ENCODE peak calls at places on chromosomes 16 and 17, in eight cellular contexts. F is body of pancreas; B is naive thymus-derived CD4-positive, alpha-beta T cell; G is NT2/D1; Y is cardiac muscle cell; S is neural progenitor cell; D is ovary; C is psoas muscle. X is an unnamed sample.

GRCh38 chr17:57308543-57309186 is 52.3 kb downstream of the MSI2 start:
- DNase-seq in G (no peak), B (no peak), S (no peak), D (no peak), Y (no peak), C (no peak), F (no peak), X (no peak)

GRCh38 chr17:72423286-72423589 is 302.4 kb downstream of the SOX9 start:
- DNase-seq in S (no peak), D (no peak), B (no peak), Y (no peak), C (no peak), G (no peak), F (no peak), X (no peak)

GRCh38 chr16:85834741-85835140 is 35.2 kb downstream of the COX4I1 start:
- DNase-seq in G (no peak), Y (no peak), F (no peak), S (no peak), B (no peak), C (no peak), D (no peak), X (no peak)

GRCh38 chr17:2237521-2237921 is 66.1 kb downstream of the SMG6 start:
- DNase-seq in D (peak; percentile 75), Y (no peak), C (peak; percentile 65), B (no peak), S (no peak), G (no peak), F (peak; percentile 19), X (no peak)

GRCh38 chr16:56910654-56911539 is 21.0 kb upstream of the HERPUD1 start:
- DNase-seq in Y (no peak), S (no peak), C (no peak), D (no peak), F (no peak), G (no peak), B (no peak), X (no peak)

GRCh38 chr16:11667824-11668589 is at the start of gene SNN:
- DNase-seq in S (peak; percentile 96), Y (peak; percentile 95), C (peak; percentile 93), B (peak; percentile 82), F (peak; percentile 92), D (peak; percentile 90), G (peak; percentile 75), X (peak; percentile 75)

GRCh38 chr16:80337786-80338185 is 203.0 kb upstream of the DYNLRB2 start:
- DNase-seq in F (no peak), B (no peak), C (no peak), Y (no peak), S (no peak), D (no peak), G (no peak), X (no peak)

GRCh38 chr17:74635418-74635817 is 11.9 kb upstream of the CD300E start:
- DNase-seq in C (no peak), Y (peak; percentile 47), G (no peak), F (no peak), D (no peak), B (no peak), S (peak; percentile 66), X (no peak)

GRCh38 chr17:15900871-15901270 is 44.1 kb upstream of the ADORA2B start:
- DNase-seq in S (no peak), D (no peak), C (no peak), G (no peak), B (no peak), F (no peak), Y (no peak), X (no peak)

GRCh38 chr16:79994413-79994812 is 393.9 kb upstream of the MAF start:
- DNase-seq in F (no peak), C (no peak), D (no peak), G (peak; percentile 13), B (no peak), Y (no peak), S (no peak), X (no peak)

GRCh38 chr16:19284207-19284606 is 1.3 kb upstream of the CLEC19A start:
- DNase-seq in D (no peak), G (no peak), Y (no peak), S (no peak), B (no peak), C (peak; percentile 34), F (peak; percentile 81), X (no peak)

GRCh38 chr17:5705876-5706420 is 121.6 kb upstream of the NLRP1 start:
- DNase-seq in C (no peak), F (no peak), Y (no peak), G (no peak), S (no peak), B (no peak), D (no peak), X (no peak)

GRCh38 chr17:5705081-5705875 is 121.0 kb upstream of the NLRP1 start:
- DNase-seq in D (no peak), Y (peak; percentile 31), B (no peak), S (peak; percentile 77), C (no peak), G (peak; percentile 18), F (no peak), X (no peak)

GRCh38 chr17:5702951-5703510 is 118.7 kb upstream of the NLRP1 start:
- DNase-seq in D (no peak), C (no peak), G (peak; percentile 50), S (no peak), Y (no peak), B (no peak), F (no peak), X (no peak)

GRCh38 chr17:5701371-5701770 is 117.1 kb upstream of the NLRP1 start:
- DNase-seq in D (no peak), B (no peak), Y (no peak), F (no peak), G (no peak), S (no peak), C (no peak), X (no peak)

GRCh38 chr17:5703736-5704135 is 119.4 kb upstream of the NLRP1 start:
- DNase-seq in S (no peak), G (no peak), Y (no peak), C (no peak), B (no peak), F (no peak), D (no peak), X (no peak)
- H3K4me3 ChIP-seq in S (no peak overlapping the region), G (no peak overlapping the region), Y (no peak overlapping the region), C (no peak overlapping the region), B (no peak overlapping the region), F (no peak overlapping the region), D (no peak overlapping the region), X (no peak overlapping the region)

GRCh38 chr17:79793924-79794304 is 3.0 kb downstream of the CBX8 start:
- DNase-seq in F (no peak), S (peak; percentile 79), C (no peak), Y (peak; percentile 78), D (peak; percentile 25), G (no peak), B (no peak), X (no peak)
- H3K4me3 ChIP-seq in F (no peak overlapping the region), S (peak overlapping the region; percentile 5), C (no peak overlapping the region), Y (peak overlapping the region; percentile 21), D (no peak overlapping the region), G (peak overlapping the region; percentile 29), B (no peak overlapping the region), X (no peak overlapping the region)

GRCh38 chr17:34663714-34664113 is 84.3 kb downstream of the TMEM132E start:
- DNase-seq in S (no peak), F (peak; percentile 28), C (no peak), Y (no peak), B (no peak), D (no peak), G (no peak), X (no peak)

GRCh38 chr17:34665150-34665802 is 85.9 kb downstream of the TMEM132E start:
- DNase-seq in B (peak; percentile 4), F (no peak), Y (no peak), G (no peak), C (no peak), D (no peak), S (no peak), X (no peak)

GRCh38 chr17:34668206-34668605 is 88.8 kb downstream of the TMEM132E start:
- DNase-seq in C (no peak), B (no peak), Y (no peak), G (no peak), S (no peak), D (no peak), F (no peak), X (no peak)

GRCh38 chr17:34667656-34668055 is 88.3 kb downstream of the TMEM132E start:
- DNase-seq in F (no peak), C (no peak), B (no peak), S (no peak), G (no peak), D (no peak), Y (no peak), X (no peak)

GRCh38 chr17:34665803-34666763 is 86.7 kb downstream of the TMEM132E start:
- DNase-seq in Y (no peak), C (no peak), B (no peak), S (peak; percentile 37), D (no peak), G (peak; percentile 9), F (no peak), X (no peak)
- H3K4me3 ChIP-seq in Y (no peak overlapping the region), C (no peak overlapping the region), B (no peak overlapping the region), S (no peak overlapping the region), D (no peak overlapping the region), G (no peak overlapping the region), F (no peak overlapping the region), X (no peak overlapping the region)

DNA sequence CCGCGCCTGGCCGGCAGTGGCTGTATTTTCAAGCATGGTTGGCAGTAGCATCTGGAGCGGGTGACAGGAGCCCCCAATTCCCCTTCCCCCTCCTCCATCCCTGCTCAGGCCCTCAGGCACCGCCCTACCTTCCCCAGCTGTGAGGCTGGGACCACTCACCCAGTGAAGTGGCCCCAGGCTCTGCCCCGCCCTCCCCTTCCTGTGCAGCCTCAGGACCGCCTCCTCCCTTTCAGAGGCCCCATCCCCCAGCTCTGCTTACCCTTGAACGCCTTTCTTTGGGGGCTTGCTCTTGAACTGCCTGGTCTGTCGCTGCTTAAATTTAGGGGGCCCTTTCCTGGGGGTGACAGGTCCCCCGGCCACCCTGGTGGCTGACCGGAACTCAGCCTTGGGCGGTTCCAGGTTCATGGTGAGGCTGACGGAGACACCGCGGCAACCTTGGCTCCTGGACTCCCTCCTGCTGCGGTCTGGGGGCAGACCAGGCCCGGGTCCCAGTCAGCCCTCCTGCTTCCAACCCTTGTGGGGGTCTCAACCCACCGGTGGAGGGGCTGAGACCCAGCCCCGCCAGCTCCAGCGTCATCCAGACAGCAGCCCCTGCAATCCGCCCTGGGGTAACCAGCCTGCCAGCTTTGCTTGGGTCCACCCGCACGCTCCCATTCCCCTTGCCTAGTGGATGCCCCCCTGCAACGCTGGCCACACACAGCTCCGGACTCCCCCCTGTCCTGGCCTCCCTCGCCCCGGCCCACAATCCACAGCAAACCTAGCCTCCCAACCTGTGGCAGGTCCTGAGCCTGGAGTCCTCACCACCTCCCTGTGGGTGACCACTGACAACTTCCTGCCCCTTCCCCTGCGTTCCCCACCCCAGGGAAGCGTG is 3.2 kb downstream of the PDE6G start:
- DNase-seq in G (no peak), F (no peak), B (no peak), C (no peak), D (no peak), Y (no peak), S (no peak), X (no peak)
- H3K4me3 ChIP-seq in G (peak overlapping the region; percentile 50), F (no peak overlapping the region), B (no peak overlapping the region), C (peak overlapping the region; percentile 25), D (no peak overlapping the region), Y (no peak overlapping the region), S (no peak overlapping the region), X (no peak overlapping the region)

DNA sequence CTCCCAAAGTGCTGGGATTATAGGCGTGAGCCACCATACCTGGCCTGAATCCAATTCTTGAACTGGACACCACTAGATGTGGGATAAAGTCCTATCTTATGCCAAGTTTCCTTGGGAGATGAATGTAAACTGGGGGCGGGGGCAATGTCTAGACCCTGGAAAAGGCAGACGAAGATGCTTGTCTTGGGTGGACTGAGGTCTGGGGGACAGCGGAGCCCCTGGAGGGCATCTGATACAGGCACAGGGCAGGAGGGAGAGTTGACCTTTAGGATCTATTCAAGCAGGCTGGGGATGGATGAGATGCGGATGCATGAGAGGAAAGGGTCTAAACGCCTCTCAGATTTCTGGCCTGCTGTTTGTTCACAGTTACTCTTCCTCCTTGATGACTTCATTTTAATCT is 11.7 kb downstream of the C1QTNF1 start:
- DNase-seq in B (no peak), S (no peak), F (no peak), D (no peak), C (no peak), G (no peak), Y (no peak), X (no peak)
- H3K4me3 ChIP-seq in B (no peak overlapping the region), S (no peak overlapping the region), F (no peak overlapping the region), D (no peak overlapping the region), C (no peak overlapping the region), G (no peak overlapping the region), Y (no peak overlapping the region), X (no peak overlapping the region)